ENCODE peak calls at places on chromosomes 13 and 19, in nine cellular contexts. One of them, this sample, is unnamed.

GRCh38 chr13:100904293-100904976 is 229.8 kb upstream of the TMTC4 start:
- DNase-seq in aorta: no peak
- DNase-seq in upper lobe of left lung: no peak
- DNase-seq in lower lobe of right lung: no peak
- DNase-seq in OCI-LY7: no peak
- DNase-seq in choroid plexus epithelial cell: no peak
- DNase-seq in H1: no peak
- DNase-seq in GM23248: no peak
- DNase-seq in tibial artery: no peak
- DNase-seq in this sample: no peak

GRCh38 chr19:34994643-34995471 is 5.3 kb upstream of the GRAMD1A start:
- DNase-seq in aorta: peak
- DNase-seq in upper lobe of left lung: no peak
- DNase-seq in lower lobe of right lung: peak
- DNase-seq in OCI-LY7: no peak
- DNase-seq in choroid plexus epithelial cell: peak
- DNase-seq in H1: no peak
- DNase-seq in GM23248: no peak
- DNase-seq in tibial artery: peak
- DNase-seq in this sample: no peak

GRCh38 chr19:41861846-41862245 is 1.8 kb downstream of the RPS19 start:
- DNase-seq in aorta: no peak
- DNase-seq in upper lobe of left lung: no peak
- DNase-seq in lower lobe of right lung: no peak
- DNase-seq in OCI-LY7: no peak
- DNase-seq in choroid plexus epithelial cell: no peak
- DNase-seq in H1: no peak
- DNase-seq in GM23248: no peak
- DNase-seq in tibial artery: no peak
- DNase-seq in this sample: no peak

GRCh38 chr19:5308471-5309437 is 31.9 kb downstream of the PTPRS start:
- DNase-seq in aorta: peak
- DNase-seq in upper lobe of left lung: no peak
- DNase-seq in lower lobe of right lung: no peak
- DNase-seq in OCI-LY7: peak
- DNase-seq in choroid plexus epithelial cell: peak
- DNase-seq in H1: no peak
- DNase-seq in GM23248: peak
- DNase-seq in tibial artery: peak
- DNase-seq in this sample: no peak

GRCh38 chr13:59834801-59835200 is 328.9 kb downstream of the DIAPH3 start:
- DNase-seq in aorta: no peak
- DNase-seq in upper lobe of left lung: no peak
- DNase-seq in lower lobe of right lung: no peak
- DNase-seq in OCI-LY7: no peak
- DNase-seq in choroid plexus epithelial cell: peak
- DNase-seq in H1: no peak
- DNase-seq in GM23248: peak
- DNase-seq in tibial artery: no peak
- DNase-seq in this sample: no peak

GRCh38 chr13:21133077-21133476 is 43.3 kb downstream of the SKA3 start:
- DNase-seq in aorta: no peak
- DNase-seq in upper lobe of left lung: no peak
- DNase-seq in lower lobe of right lung: no peak
- DNase-seq in OCI-LY7: no peak
- DNase-seq in choroid plexus epithelial cell: no peak
- DNase-seq in H1: no peak
- DNase-seq in GM23248: no peak
- DNase-seq in tibial artery: no peak
- DNase-seq in this sample: no peak

GRCh38 chr19:50239916-50240585 is 36.6 kb downstream of the MYH14 start:
- DNase-seq in aorta: no peak
- DNase-seq in upper lobe of left lung: no peak
- DNase-seq in lower lobe of right lung: no peak
- DNase-seq in OCI-LY7: no peak
- DNase-seq in choroid plexus epithelial cell: no peak
- DNase-seq in H1: no peak
- DNase-seq in GM23248: no peak
- DNase-seq in tibial artery: no peak
- DNase-seq in this sample: no peak

GRCh38 chr13:47816835-47817234 is 184.2 kb downstream of the SUCLA2 start:
- DNase-seq in aorta: no peak
- DNase-seq in upper lobe of left lung: no peak
- DNase-seq in lower lobe of right lung: no peak
- DNase-seq in OCI-LY7: no peak
- DNase-seq in choroid plexus epithelial cell: no peak
- DNase-seq in H1: no peak
- DNase-seq in GM23248: no peak
- DNase-seq in tibial artery: no peak
- DNase-seq in this sample: no peak

GRCh38 chr13:106468948-106469590 is 66.4 kb downstream of the EFNB2 start:
- DNase-seq in aorta: no peak
- DNase-seq in upper lobe of left lung: no peak
- DNase-seq in lower lobe of right lung: no peak
- DNase-seq in OCI-LY7: no peak
- DNase-seq in choroid plexus epithelial cell: no peak
- DNase-seq in H1: no peak
- DNase-seq in GM23248: no peak
- DNase-seq in tibial artery: no peak
- DNase-seq in this sample: no peak

GRCh38 chr13:28059214-28059613 is 41.2 kb downstream of the FLT3 start:
- DNase-seq in aorta: no peak
- DNase-seq in upper lobe of left lung: no peak
- DNase-seq in lower lobe of right lung: no peak
- DNase-seq in OCI-LY7: peak
- DNase-seq in choroid plexus epithelial cell: peak
- DNase-seq in H1: peak
- DNase-seq in GM23248: peak
- DNase-seq in tibial artery: no peak
- DNase-seq in this sample: peak

GRCh38 chr13:51235756-51236564 is 13.8 kb downstream of the FAM124A start:
- DNase-seq in aorta: no peak
- DNase-seq in upper lobe of left lung: no peak
- DNase-seq in lower lobe of right lung: no peak
- DNase-seq in OCI-LY7: peak
- DNase-seq in choroid plexus epithelial cell: no peak
- DNase-seq in H1: no peak
- DNase-seq in GM23248: peak
- DNase-seq in tibial artery: no peak
- DNase-seq in this sample: no peak

GRCh38 chr13:51233117-51233826 is 11.1 kb downstream of the FAM124A start:
- DNase-seq in aorta: no peak
- DNase-seq in upper lobe of left lung: peak
- DNase-seq in lower lobe of right lung: no peak
- DNase-seq in OCI-LY7: no peak
- DNase-seq in choroid plexus epithelial cell: no peak
- DNase-seq in H1: no peak
- DNase-seq in GM23248: no peak
- DNase-seq in tibial artery: no peak
- DNase-seq in this sample: no peak

GRCh38 chr13:51235186-51235585 is 13.0 kb downstream of the FAM124A start:
- DNase-seq in aorta: no peak
- DNase-seq in upper lobe of left lung: no peak
- DNase-seq in lower lobe of right lung: no peak
- DNase-seq in OCI-LY7: no peak
- DNase-seq in choroid plexus epithelial cell: no peak
- DNase-seq in H1: no peak
- DNase-seq in GM23248: peak
- DNase-seq in tibial artery: no peak
- DNase-seq in this sample: no peak

GRCh38 chr13:51237887-51238286 is 15.7 kb downstream of the FAM124A start:
- DNase-seq in aorta: no peak
- DNase-seq in upper lobe of left lung: no peak
- DNase-seq in lower lobe of right lung: no peak
- DNase-seq in OCI-LY7: peak
- DNase-seq in choroid plexus epithelial cell: no peak
- DNase-seq in H1: no peak
- DNase-seq in GM23248: no peak
- DNase-seq in tibial artery: no peak
- DNase-seq in this sample: no peak

DNA sequence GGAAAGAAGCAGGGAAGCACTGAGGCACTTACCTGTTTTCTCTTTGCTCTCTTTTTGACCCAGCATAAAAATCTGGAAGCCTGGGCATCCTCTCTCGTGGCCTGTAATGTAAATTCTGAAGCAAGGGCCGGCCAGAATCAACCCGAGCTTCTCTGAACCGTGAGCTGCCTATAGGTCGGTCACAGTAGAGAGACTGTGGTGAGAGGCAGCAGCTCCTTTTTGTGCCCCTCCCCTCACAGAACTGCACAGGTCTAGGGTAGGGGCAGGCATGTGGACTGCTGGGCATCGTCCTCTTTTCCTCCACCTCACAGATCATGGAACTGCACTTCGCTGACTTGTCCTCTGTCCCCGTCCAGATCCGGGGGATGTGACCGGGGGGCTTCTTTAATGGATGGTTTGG is 12.5 kb downstream of the FAM124A start:
- DNase-seq in aorta: no peak
- DNase-seq in upper lobe of left lung: no peak
- DNase-seq in lower lobe of right lung: no peak
- DNase-seq in OCI-LY7: peak
- DNase-seq in choroid plexus epithelial cell: no peak
- DNase-seq in H1: no peak
- DNase-seq in GM23248: no peak
- DNase-seq in tibial artery: no peak
- DNase-seq in this sample: no peak
- H3K4me3 ChIP-seq in aorta: no peak
- H3K4me3 ChIP-seq in upper lobe of left lung: no peak
- H3K4me3 ChIP-seq in lower lobe of right lung: no peak
- H3K4me3 ChIP-seq in OCI-LY7: no peak
- H3K4me3 ChIP-seq in choroid plexus epithelial cell: no peak
- H3K4me3 ChIP-seq in H1: no peak
- H3K4me3 ChIP-seq in GM23248: no peak
- H3K4me3 ChIP-seq in tibial artery: no peak
- H3K4me3 ChIP-seq in this sample: no peak

GRCh38 chr19:47109177-47109540 is 4.4 kb downstream of the ZC3H4 start:
- DNase-seq in aorta: no peak
- DNase-seq in upper lobe of left lung: no peak
- DNase-seq in lower lobe of right lung: no peak
- DNase-seq in OCI-LY7: no peak
- DNase-seq in choroid plexus epithelial cell: no peak
- DNase-seq in H1: no peak
- DNase-seq in GM23248: no peak
- DNase-seq in tibial artery: no peak
- DNase-seq in this sample: no peak

GRCh38 chr19:47111081-47111589 is 2.4 kb downstream of the ZC3H4 start:
- DNase-seq in aorta: no peak
- DNase-seq in upper lobe of left lung: peak
- DNase-seq in lower lobe of right lung: peak
- DNase-seq in OCI-LY7: peak
- DNase-seq in choroid plexus epithelial cell: peak
- DNase-seq in H1: no peak
- DNase-seq in GM23248: peak
- DNase-seq in tibial artery: no peak
- DNase-seq in this sample: no peak

GRCh38 chr19:47107953-47108746 is 5.4 kb downstream of the ZC3H4 start:
- DNase-seq in aorta: no peak
- DNase-seq in upper lobe of left lung: no peak
- DNase-seq in lower lobe of right lung: no peak
- DNase-seq in OCI-LY7: no peak
- DNase-seq in choroid plexus epithelial cell: peak
- DNase-seq in H1: no peak
- DNase-seq in GM23248: peak
- DNase-seq in tibial artery: no peak
- DNase-seq in this sample: no peak

GRCh38 chr19:47110521-47111080 is 3.0 kb downstream of the ZC3H4 start:
- DNase-seq in aorta: no peak
- DNase-seq in upper lobe of left lung: no peak
- DNase-seq in lower lobe of right lung: no peak
- DNase-seq in OCI-LY7: peak
- DNase-seq in choroid plexus epithelial cell: no peak
- DNase-seq in H1: no peak
- DNase-seq in GM23248: peak
- DNase-seq in tibial artery: no peak
- DNase-seq in this sample: no peak

GRCh38 chr19:47109541-47110375 is 3.8 kb downstream of the ZC3H4 start:
- DNase-seq in aorta: no peak
- DNase-seq in upper lobe of left lung: no peak
- DNase-seq in lower lobe of right lung: no peak
- DNase-seq in OCI-LY7: peak
- DNase-seq in choroid plexus epithelial cell: peak
- DNase-seq in H1: no peak
- DNase-seq in GM23248: peak
- DNase-seq in tibial artery: no peak
- DNase-seq in this sample: no peak
- H3K4me3 ChIP-seq in aorta: no peak
- H3K4me3 ChIP-seq in upper lobe of left lung: peak
- H3K4me3 ChIP-seq in lower lobe of right lung: peak
- H3K4me3 ChIP-seq in OCI-LY7: peak
- H3K4me3 ChIP-seq in choroid plexus epithelial cell: peak
- H3K4me3 ChIP-seq in H1: peak
- H3K4me3 ChIP-seq in GM23248: peak
- H3K4me3 ChIP-seq in tibial artery: peak
- H3K4me3 ChIP-seq in this sample: peak

DNA sequence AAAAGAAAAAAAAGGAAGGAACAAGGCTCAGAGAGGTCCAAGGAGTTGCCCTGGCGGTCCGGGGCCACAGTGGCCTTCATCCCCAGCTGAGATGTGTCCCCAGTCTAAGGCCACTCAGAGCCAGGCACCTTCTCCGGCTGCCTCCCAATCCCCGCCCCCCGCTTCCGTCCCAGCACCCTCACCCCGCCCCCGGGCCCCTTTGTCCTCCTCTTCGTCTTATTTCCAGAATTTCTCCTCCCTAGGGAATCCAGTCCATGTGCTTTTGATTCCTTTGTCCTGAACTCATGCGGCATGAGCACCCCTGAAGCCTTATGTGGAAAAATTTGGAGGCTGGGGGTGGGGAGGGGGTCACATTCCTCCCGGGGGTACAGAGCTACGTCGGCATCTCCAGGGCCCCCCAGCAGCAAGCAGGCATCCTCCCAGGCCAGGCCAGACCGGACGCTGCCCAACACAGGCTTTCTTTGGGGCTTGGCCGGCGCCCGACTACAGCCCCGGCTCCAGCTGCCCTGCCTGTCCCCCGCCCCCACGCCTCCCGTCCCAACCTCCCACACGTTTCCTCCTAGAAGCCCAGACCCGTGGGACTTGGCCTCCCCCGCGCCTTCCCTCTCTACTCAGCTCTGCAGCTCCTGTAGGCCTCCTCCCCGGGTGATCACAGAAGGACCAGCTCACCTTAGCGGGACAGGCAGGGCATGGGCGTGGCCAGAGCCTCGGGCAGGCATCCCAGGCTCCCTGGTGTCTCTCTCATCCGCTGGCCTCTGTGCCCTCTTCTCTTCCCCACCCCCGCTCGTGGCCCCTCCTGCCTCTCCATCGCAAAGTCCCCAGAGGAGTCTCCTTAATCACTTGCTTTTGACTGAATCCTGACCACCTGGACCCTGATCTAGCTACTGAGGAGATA is 17.8 kb upstream of the ADGRE5 start:
- DNase-seq in aorta: peak
- DNase-seq in upper lobe of left lung: peak
- DNase-seq in lower lobe of right lung: peak
- DNase-seq in OCI-LY7: no peak
- DNase-seq in choroid plexus epithelial cell: peak
- DNase-seq in H1: peak
- DNase-seq in GM23248: peak
- DNase-seq in tibial artery: peak
- DNase-seq in this sample: peak
- H3K4me3 ChIP-seq in aorta: no peak
- H3K4me3 ChIP-seq in upper lobe of left lung: peak
- H3K4me3 ChIP-seq in lower lobe of right lung: peak
- H3K4me3 ChIP-seq in OCI-LY7: no peak
- H3K4me3 ChIP-seq in choroid plexus epithelial cell: peak
- H3K4me3 ChIP-seq in H1: peak
- H3K4me3 ChIP-seq in GM23248: peak
- H3K4me3 ChIP-seq in tibial artery: peak
- H3K4me3 ChIP-seq in this sample: peak

GRCh38 chr19:51327066-51327985 is 14.6 kb downstream of the VSIG10L start:
- DNase-seq in aorta: peak
- DNase-seq in upper lobe of left lung: peak
- DNase-seq in lower lobe of right lung: peak
- DNase-seq in OCI-LY7: no peak
- DNase-seq in choroid plexus epithelial cell: peak
- DNase-seq in H1: peak
- DNase-seq in GM23248: peak
- DNase-seq in tibial artery: no peak
- DNase-seq in this sample: no peak
- H3K4me3 ChIP-seq in aorta: no peak
- H3K4me3 ChIP-seq in upper lobe of left lung: peak
- H3K4me3 ChIP-seq in lower lobe of right lung: peak
- H3K4me3 ChIP-seq in OCI-LY7: no peak
- H3K4me3 ChIP-seq in choroid plexus epithelial cell: peak
- H3K4me3 ChIP-seq in H1: peak
- H3K4me3 ChIP-seq in GM23248: peak
- H3K4me3 ChIP-seq in tibial artery: no peak
- H3K4me3 ChIP-seq in this sample: no peak

This sample was measured in iPS DF 6.9.